ENCODE peak calls at places on chromosomes 5 and 9, in six cellular contexts. W, V, Y, R, U and Z are unnamed samples.

GRCh38 chr5:80466669-80467485 is 21.0 kb upstream of the FAM151B start:
- DNase-seq in R (no peak), Y (no peak), V (no peak), U (no peak), W (no peak), Z (no peak)

GRCh38 chr5:138752951-138753793 is at the start of gene CTNNA1:
- DNase-seq in W (peak), Y (peak), U (peak), R (peak), V (no peak), Z (peak)

GRCh38 chr5:55918097-55919035 is 67.2 kb downstream of the IL31RA start:
- DNase-seq in Y (no peak), W (no peak), V (no peak), R (no peak), U (no peak), Z (no peak)

GRCh38 chr5:133894143-133894542 is 74.3 kb downstream of the C5orf15 start:
- DNase-seq in W (no peak), R (no peak), V (no peak), Y (no peak), U (no peak), Z (no peak)

GRCh38 chr5:132684922-132685720 is 11.3 kb downstream of the IL4 start:
- DNase-seq in Y (no peak), W (no peak), R (no peak), V (no peak), U (no peak), Z (no peak)

GRCh38 chr9:126615791-126616447 is 2.2 kb downstream of the LMX1B start:
- DNase-seq in Y (peak), W (no peak), R (no peak), V (no peak), U (no peak), Z (no peak)

GRCh38 chr5:139178948-139179347 is 19.2 kb downstream of the SIL1 start:
- DNase-seq in W (no peak), R (no peak), V (no peak), U (no peak), Y (no peak), Z (peak)

GRCh38 chr9:92722386-92723298 is 42.0 kb downstream of the BICD2 start:
- DNase-seq in W (no peak), Y (no peak), U (no peak), R (no peak), V (no peak), Z (no peak)

GRCh38 chr5:136011427-136012001 is 17.3 kb upstream of the TGFBI start:
- DNase-seq in U (no peak), Y (no peak), W (no peak), V (peak), R (no peak), Z (peak)

GRCh38 chr5:132754947-132755346 is 7.7 kb downstream of the CCNI2 start:
- DNase-seq in V (no peak), U (no peak), W (no peak), Y (no peak), R (no peak), Z (peak)

GRCh38 chr9:23638837-23639426 is 187.1 kb downstream of the ELAVL2 start:
- DNase-seq in Y (no peak), W (no peak), U (no peak), R (no peak), V (no peak), Z (no peak)

GRCh38 chr5:32600057-32600622 is 14.8 kb downstream of the SUB1 start:
- DNase-seq in Y (no peak), U (no peak), V (peak), R (no peak), W (no peak), Z (no peak)